ENCODE peak calls at places on chromosomes 12 and 14, in ten cellular contexts. O is cardiac muscle cell; N is PC-9; F is pons; G is CD8-positive, alpha-beta memory T cell; Y is HCT116; B is IMR-90; V is right atrium auricular region; A is HEK293T; W is activated T-helper 9 cell treated with anti-CD3 and anti-CD28 coated beads, Interleukin-2, amount 50 U/mL, for 16 hours. D is an unnamed sample.

GRCh38 chr12:3088251-3088650 is 11.1 kb downstream of the TSPAN9 start:
- DNase-seq in O (no peak), N (peak), F (no peak), G (no peak), Y (no peak), B (no peak), V (no peak), A (no peak), W (no peak), D (no peak)

GRCh38 chr12:131007031-131007793 is 53.5 kb downstream of the ADGRD1 start:
- DNase-seq in O (no peak), N (no peak), F (peak), G (no peak), Y (no peak), B (no peak), V (no peak), A (no peak), W (no peak), D (peak)

GRCh38 chr12:131379758-131380157 is 331.1 kb upstream of the SFSWAP start:
- DNase-seq in O (no peak), N (no peak), F (no peak), G (no peak), Y (no peak), B (no peak), V (no peak), A (no peak), W (no peak), D (no peak)

GRCh38 chr12:92721130-92721529 is 18.3 kb downstream of the PLEKHG7 start:
- DNase-seq in O (peak), N (no peak), F (no peak), G (no peak), Y (no peak), B (peak), V (no peak), A (no peak), W (no peak), D (no peak)

GRCh38 chr12:14390885-14391530 is 25.5 kb downstream of the ATF7IP start:
- DNase-seq in O (no peak), N (no peak), F (no peak), G (no peak), Y (no peak), B (no peak), V (no peak), A (no peak), W (no peak), D (no peak)

GRCh38 chr14:76919811-76920571 is 93.8 kb downstream of the LRRC74A start:
- DNase-seq in O (peak), N (no peak), F (no peak), G (no peak), Y (no peak), B (peak), V (no peak), A (no peak), W (no peak), D (no peak)

GRCh38 chr14:58238252-58239247 is 6.1 kb upstream of the PSMA3 start:
- DNase-seq in O (peak), N (no peak), F (peak), G (no peak), Y (no peak), B (no peak), V (no peak), A (peak), W (no peak), D (no peak)

GRCh38 chr14:32104308-32104707 is 27.2 kb downstream of the ARHGAP5 start:
- DNase-seq in O (no peak), N (no peak), F (no peak), G (no peak), Y (no peak), B (no peak), V (no peak), A (no peak), W (no peak), D (no peak)

GRCh38 chr12:80445083-80445482 is 1.0 kb downstream of the PTPRQ start:
- DNase-seq in O (peak), N (no peak), F (no peak), G (no peak), Y (no peak), B (peak), V (no peak), A (no peak), W (no peak), D (no peak)

GRCh38 chr12:115094163-115094816 is 410.3 kb upstream of the TBX3 start:
- DNase-seq in O (no peak), N (no peak), F (no peak), G (no peak), Y (no peak), B (no peak), V (no peak), A (no peak), W (no peak), D (no peak)

D was measured in ureter.